ENCODE peak calls at places on chromosome 5, in five cellular contexts. One of them, this sample, is unnamed.

GRCh38 chr5:143521891-143522290 is 118.4 kb upstream of the NR3C1 start:
- DNase-seq in IMR-90: no peak
- DNase-seq in HCT116: no peak
- DNase-seq in K562: no peak
- DNase-seq in adipocyte: no peak
- DNase-seq in this sample: no peak

GRCh38 chr5:79273341-79273740 is 37.4 kb downstream of the JMY start:
- DNase-seq in K562: no peak
- DNase-seq in adipocyte: no peak
- DNase-seq in HCT116: no peak
- DNase-seq in IMR-90: no peak
- DNase-seq in this sample: no peak

GRCh38 chr5:33558489-33558888 is 117.7 kb downstream of the TARS1 start:
- DNase-seq in HCT116: no peak
- DNase-seq in IMR-90: no peak
- DNase-seq in K562: no peak
- DNase-seq in adipocyte: peak
- DNase-seq in this sample: no peak

GRCh38 chr5:39193553-39194465 is 25.6 kb downstream of the FYB1 start:
- DNase-seq in IMR-90: no peak
- DNase-seq in K562: no peak
- DNase-seq in HCT116: no peak
- DNase-seq in adipocyte: no peak
- DNase-seq in this sample: no peak

GRCh38 chr5:178306430-178307225 is 74.0 kb upstream of the PHYKPL start:
- DNase-seq in K562: no peak
- DNase-seq in IMR-90: no peak
- DNase-seq in HCT116: no peak
- DNase-seq in adipocyte: no peak
- DNase-seq in this sample: no peak

GRCh38 chr5:1376921-1377320 is 32.0 kb upstream of the CLPTM1L start:
- DNase-seq in HCT116: no peak
- DNase-seq in K562: no peak
- DNase-seq in adipocyte: no peak
- DNase-seq in IMR-90: no peak
- DNase-seq in this sample: no peak

GRCh38 chr5:72478684-72479083 is 28.5 kb downstream of the ZNF366 start:
- DNase-seq in HCT116: no peak
- DNase-seq in adipocyte: no peak
- DNase-seq in K562: no peak
- DNase-seq in IMR-90: peak
- DNase-seq in this sample: peak

GRCh38 chr5:151477106-151477505 is 29.7 kb downstream of the SLC36A1 start:
- DNase-seq in adipocyte: peak
- DNase-seq in IMR-90: peak
- DNase-seq in HCT116: no peak
- DNase-seq in K562: no peak
- DNase-seq in this sample: peak

GRCh38 chr5:83265318-83265717 is 188.0 kb downstream of the XRCC4 start:
- DNase-seq in HCT116: no peak
- DNase-seq in K562: no peak
- DNase-seq in adipocyte: no peak
- DNase-seq in IMR-90: peak
- DNase-seq in this sample: peak

GRCh38 chr5:93821892-93822291 is 80.5 kb upstream of the POU5F2 start:
- DNase-seq in IMR-90: no peak
- DNase-seq in HCT116: no peak
- DNase-seq in K562: no peak
- DNase-seq in adipocyte: no peak
- DNase-seq in this sample: no peak

GRCh38 chr5:98768160-98769005 is 5.1 kb upstream of the RGMB start:
- DNase-seq in adipocyte: peak
- DNase-seq in HCT116: no peak
- DNase-seq in K562: peak
- DNase-seq in IMR-90: peak
- DNase-seq in this sample: peak

GRCh38 chr5:147208134-147208533 is 26.7 kb upstream of the STK32A start:
- DNase-seq in HCT116: no peak
- DNase-seq in K562: no peak
- DNase-seq in adipocyte: peak
- DNase-seq in IMR-90: no peak
- DNase-seq in this sample: no peak

GRCh38 chr5:3456121-3456681 is 139.4 kb upstream of the IRX1 start:
- DNase-seq in adipocyte: no peak
- DNase-seq in HCT116: no peak
- DNase-seq in K562: no peak
- DNase-seq in IMR-90: no peak
- DNase-seq in this sample: no peak

GRCh38 chr5:27191786-27192505 is 153.6 kb upstream of the CDH9 start:
- DNase-seq in adipocyte: no peak
- DNase-seq in HCT116: no peak
- DNase-seq in IMR-90: peak
- DNase-seq in K562: no peak
- DNase-seq in this sample: no peak

GRCh38 chr5:34916518-34916917 is 1.0 kb downstream of the BRIX1 start:
- DNase-seq in K562: no peak
- DNase-seq in HCT116: no peak
- DNase-seq in IMR-90: no peak
- DNase-seq in adipocyte: no peak
- DNase-seq in this sample: no peak

GRCh38 chr5:6594066-6594465 is 38.8 kb downstream of the NSUN2 start:
- DNase-seq in K562: no peak
- DNase-seq in adipocyte: no peak
- DNase-seq in HCT116: no peak
- DNase-seq in IMR-90: no peak
- DNase-seq in this sample: no peak
- H3K9ac ChIP-seq in K562: no peak
- H3K9ac ChIP-seq in adipocyte: no peak
- H3K9ac ChIP-seq in HCT116: no peak
- H3K9ac ChIP-seq in IMR-90: no peak
- H3K9ac ChIP-seq in this sample: no peak

DNA sequence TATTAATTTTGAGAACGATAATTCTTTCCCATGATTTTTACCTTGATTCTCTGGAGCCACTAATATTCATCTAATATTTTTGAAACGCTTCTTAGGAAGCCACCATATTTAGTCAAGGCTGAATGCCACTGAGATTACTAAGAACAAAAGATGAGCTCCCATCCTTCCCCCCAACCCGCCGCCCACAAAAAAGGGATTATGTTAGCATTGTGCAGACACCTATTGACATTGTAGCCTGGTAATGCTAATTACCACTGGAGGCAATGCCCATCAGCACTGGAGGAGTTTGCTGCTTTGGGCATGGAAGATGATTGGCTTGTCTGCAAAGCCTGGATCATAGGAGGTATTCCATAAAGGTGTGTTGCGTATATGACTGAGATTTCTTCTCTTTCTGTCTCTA is 739.1 kb upstream of the WWC1 start:
- DNase-seq in HCT116: no peak
- DNase-seq in adipocyte: no peak
- DNase-seq in K562: no peak
- DNase-seq in IMR-90: no peak
- DNase-seq in this sample: no peak
- H3K9ac ChIP-seq in HCT116: no peak
- H3K9ac ChIP-seq in adipocyte: no peak
- H3K9ac ChIP-seq in K562: no peak
- H3K9ac ChIP-seq in IMR-90: no peak
- H3K9ac ChIP-seq in this sample: no peak

DNA sequence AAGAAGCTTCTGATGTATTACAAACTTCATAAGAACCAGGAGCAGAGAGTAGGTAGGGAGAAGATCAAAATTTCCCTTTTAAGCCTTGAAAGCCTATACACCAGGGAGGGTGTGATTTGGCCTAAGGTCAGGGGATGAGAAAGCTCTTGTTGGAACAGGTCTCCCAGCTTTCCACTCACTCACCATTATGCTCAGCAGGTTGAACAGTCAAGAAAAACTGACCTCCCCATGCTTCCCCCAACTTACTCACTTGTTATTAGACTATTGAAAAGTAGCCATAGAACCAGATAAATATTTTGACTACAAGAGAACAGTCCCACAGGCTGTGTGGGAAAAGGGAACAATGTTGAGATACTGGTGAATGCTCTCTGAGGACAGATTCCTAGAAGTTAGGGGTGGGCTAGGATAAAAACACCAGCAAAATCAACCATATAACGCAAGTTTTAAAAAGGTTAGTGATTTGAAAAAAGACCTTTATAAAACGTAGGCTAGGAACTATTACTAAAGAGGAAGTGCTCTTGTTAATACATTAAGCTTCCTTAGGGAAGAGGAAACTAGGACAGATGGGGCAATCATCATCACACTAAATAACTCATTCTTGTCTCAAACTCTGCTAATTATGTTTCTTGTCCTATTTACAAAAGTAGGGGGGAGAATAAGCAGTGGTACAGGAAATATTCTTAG is 30.9 kb downstream of the PCDHGC5 start:
- DNase-seq in IMR-90: peak
- DNase-seq in adipocyte: no peak
- DNase-seq in HCT116: no peak
- DNase-seq in K562: no peak
- DNase-seq in this sample: no peak
- H3K9ac ChIP-seq in IMR-90: no peak
- H3K9ac ChIP-seq in adipocyte: no peak
- H3K9ac ChIP-seq in HCT116: no peak
- H3K9ac ChIP-seq in K562: no peak
- H3K9ac ChIP-seq in this sample: no peak

GRCh38 chr5:140189977-140190867 is 15.2 kb downstream of the CYSTM1 start:
- DNase-seq in adipocyte: peak
- DNase-seq in HCT116: no peak
- DNase-seq in K562: peak
- DNase-seq in IMR-90: peak
- DNase-seq in this sample: peak

GRCh38 chr5:140192715-140193428 is 17.9 kb downstream of the CYSTM1 start:
- DNase-seq in IMR-90: no peak
- DNase-seq in adipocyte: no peak
- DNase-seq in HCT116: no peak
- DNase-seq in K562: no peak
- DNase-seq in this sample: no peak

GRCh38 chr5:140189253-140189652 is 14.3 kb downstream of the CYSTM1 start:
- DNase-seq in HCT116: no peak
- DNase-seq in IMR-90: no peak
- DNase-seq in adipocyte: no peak
- DNase-seq in K562: no peak
- DNase-seq in this sample: no peak

GRCh38 chr5:140194662-140195061 is 19.7 kb downstream of the CYSTM1 start:
- DNase-seq in IMR-90: no peak
- DNase-seq in HCT116: no peak
- DNase-seq in K562: no peak
- DNase-seq in adipocyte: no peak
- DNase-seq in this sample: no peak

DNA sequence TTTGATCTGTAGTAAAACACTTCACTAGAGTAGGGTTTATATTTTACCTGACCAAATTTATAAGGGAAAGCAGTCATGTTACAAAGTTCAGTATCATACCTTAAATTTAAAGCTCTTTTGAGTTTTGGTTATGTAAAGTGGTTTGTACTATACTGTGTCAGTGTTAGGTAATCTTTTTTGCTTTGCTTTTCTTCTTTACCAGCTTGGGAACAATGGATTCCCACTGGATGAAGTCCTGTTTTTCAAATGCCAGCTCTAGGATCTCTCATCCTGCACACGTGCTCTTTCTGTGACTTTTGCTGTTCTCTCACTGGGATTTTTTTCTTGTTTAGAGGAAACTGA is 15.9 kb downstream of the CYSTM1 start:
- DNase-seq in K562: no peak
- DNase-seq in HCT116: no peak
- DNase-seq in adipocyte: no peak
- DNase-seq in IMR-90: no peak
- DNase-seq in this sample: peak
- H3K9ac ChIP-seq in K562: peak
- H3K9ac ChIP-seq in HCT116: no peak
- H3K9ac ChIP-seq in adipocyte: peak
- H3K9ac ChIP-seq in IMR-90: no peak
- H3K9ac ChIP-seq in this sample: no peak

GRCh38 chr5:16740476-16740875 is 123.7 kb upstream of the RETREG1 start:
- DNase-seq in K562: no peak
- DNase-seq in IMR-90: no peak
- DNase-seq in HCT116: no peak
- DNase-seq in adipocyte: no peak
- DNase-seq in this sample: no peak
- H3K9ac ChIP-seq in K562: no peak
- H3K9ac ChIP-seq in IMR-90: no peak
- H3K9ac ChIP-seq in HCT116: no peak
- H3K9ac ChIP-seq in adipocyte: peak
- H3K9ac ChIP-seq in this sample: no peak

DNA sequence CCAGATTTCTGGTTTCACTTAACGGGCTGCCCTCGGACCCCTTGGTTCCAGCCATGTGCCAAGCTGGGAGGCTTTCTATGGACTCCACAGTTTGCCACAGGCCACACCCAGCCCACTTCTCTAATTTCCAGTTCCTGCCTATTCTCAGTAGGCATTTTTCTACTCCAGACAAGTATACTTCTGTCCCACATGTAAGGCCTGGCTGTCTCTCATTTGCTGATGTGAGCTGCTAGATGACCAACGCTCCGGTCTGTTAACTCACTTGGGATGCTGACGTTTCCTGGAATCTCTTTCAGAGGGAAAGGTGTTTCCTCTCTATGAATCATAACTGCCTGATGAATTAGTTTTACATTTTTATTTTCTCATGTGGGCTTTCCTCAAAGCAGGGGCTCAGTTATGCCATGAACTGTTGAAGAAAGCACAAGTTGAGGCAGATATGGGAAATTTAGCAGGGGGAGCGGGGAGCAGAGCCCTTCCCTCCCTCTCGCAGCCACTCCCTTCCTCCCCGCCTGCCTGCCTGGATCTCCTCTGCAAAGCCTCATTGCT is 36.3 kb downstream of the ERGIC1 start:
- DNase-seq in K562: no peak
- DNase-seq in IMR-90: peak
- DNase-seq in HCT116: no peak
- DNase-seq in adipocyte: peak
- DNase-seq in this sample: peak
- H3K9ac ChIP-seq in K562: no peak
- H3K9ac ChIP-seq in IMR-90: peak
- H3K9ac ChIP-seq in HCT116: peak
- H3K9ac ChIP-seq in adipocyte: peak
- H3K9ac ChIP-seq in this sample: peak

DNA sequence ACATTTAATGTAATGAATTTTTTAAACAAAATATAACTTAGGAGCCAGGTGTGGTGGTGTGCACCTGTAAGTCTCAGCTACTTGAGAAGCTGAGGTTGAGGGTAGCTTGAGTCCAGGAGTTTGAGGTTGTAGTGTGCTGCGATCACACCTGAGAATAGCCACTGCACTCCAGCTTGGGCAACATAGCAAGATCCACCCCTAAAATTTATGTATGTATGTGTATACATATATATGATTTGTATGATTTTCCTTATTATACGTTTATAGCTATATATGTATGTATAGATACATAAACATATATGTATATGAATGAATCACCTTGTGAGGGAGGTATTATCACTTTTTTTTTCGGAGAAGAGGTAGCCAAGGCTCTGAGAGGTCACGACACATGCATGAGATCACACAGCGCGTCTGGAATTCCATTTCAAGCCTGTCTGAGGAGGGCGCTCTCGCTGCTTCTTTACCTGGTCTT is 598 bp upstream of the CCNI2 start:
- DNase-seq in K562: no peak
- DNase-seq in HCT116: peak
- DNase-seq in adipocyte: peak
- DNase-seq in IMR-90: no peak
- DNase-seq in this sample: peak
- H3K9ac ChIP-seq in K562: no peak
- H3K9ac ChIP-seq in HCT116: peak
- H3K9ac ChIP-seq in adipocyte: no peak
- H3K9ac ChIP-seq in IMR-90: no peak
- H3K9ac ChIP-seq in this sample: no peak

This sample was measured in endothelial cell of umbilical vein.